ENCODE peak calls at places on chromosomes 11 and 22, in six cellular contexts. S is BJ, Y is lower lobe of right lung, E is AG04450, D is SJSA1, U is A549. R is an unnamed sample.

GRCh38 chr11:27204527-27204926 is 158.5 kb downstream of the CCDC34 start:
- DNase-seq in S (no peak), Y (no peak), E (no peak), D (no peak), U (peak), R (no peak)

GRCh38 chr11:44507896-44508440 is 57.5 kb upstream of the CD82 start:
- DNase-seq in S (no peak), Y (no peak), E (no peak), D (no peak), U (no peak), R (no peak)

GRCh38 chr11:42237701-42238235 is 778.3 kb upstream of the LRRC4C start:
- DNase-seq in S (peak), Y (no peak), E (no peak), D (no peak), U (no peak), R (peak)

GRCh38 chr11:72652871-72653615 is 21.2 kb downstream of the PDE2A start:
- DNase-seq in S (no peak), Y (no peak), E (no peak), D (no peak), U (no peak), R (no peak)

GRCh38 chr11:88480217-88480616 is 142.7 kb upstream of the CTSC start:
- DNase-seq in S (peak), Y (no peak), E (peak), D (peak), U (no peak), R (peak)

GRCh38 chr11:110430267-110431211 is 791 bp downstream of the FDX1 start:
- DNase-seq in S (no peak), Y (no peak), E (no peak), D (peak), U (no peak), R (no peak)

GRCh38 chr11:122271167-122271566 is 155.2 kb upstream of the BLID start:
- DNase-seq in S (no peak), Y (no peak), E (no peak), D (no peak), U (no peak), R (no peak)

GRCh38 chr22:36244522-36245391 is 5.4 kb upstream of the APOL2 start:
- DNase-seq in S (peak), Y (no peak), E (no peak), D (no peak), U (no peak), R (no peak)

GRCh38 chr11:72732329-72732728 is 19.9 kb downstream of the ARAP1 start:
- DNase-seq in S (no peak), Y (no peak), E (no peak), D (no peak), U (no peak), R (no peak)

GRCh38 chr11:15607361-15608036 is 492.8 kb downstream of the INSC start:
- DNase-seq in S (no peak), Y (no peak), E (no peak), D (no peak), U (no peak), R (no peak)

GRCh38 chr11:59802639-59803176 is 7.9 kb downstream of the MRPL16 start:
- DNase-seq in S (no peak), Y (no peak), E (no peak), D (no peak), U (peak), R (no peak)

GRCh38 chr11:20668844-20669832 is at the start of gene NELL1:
- DNase-seq in S (no peak), Y (no peak), E (no peak), D (no peak), U (no peak), R (no peak)
- H3K4me3 ChIP-seq in S (no peak), Y (peak), E (no peak), D (no peak), U (peak), R (no peak)

DNA sequence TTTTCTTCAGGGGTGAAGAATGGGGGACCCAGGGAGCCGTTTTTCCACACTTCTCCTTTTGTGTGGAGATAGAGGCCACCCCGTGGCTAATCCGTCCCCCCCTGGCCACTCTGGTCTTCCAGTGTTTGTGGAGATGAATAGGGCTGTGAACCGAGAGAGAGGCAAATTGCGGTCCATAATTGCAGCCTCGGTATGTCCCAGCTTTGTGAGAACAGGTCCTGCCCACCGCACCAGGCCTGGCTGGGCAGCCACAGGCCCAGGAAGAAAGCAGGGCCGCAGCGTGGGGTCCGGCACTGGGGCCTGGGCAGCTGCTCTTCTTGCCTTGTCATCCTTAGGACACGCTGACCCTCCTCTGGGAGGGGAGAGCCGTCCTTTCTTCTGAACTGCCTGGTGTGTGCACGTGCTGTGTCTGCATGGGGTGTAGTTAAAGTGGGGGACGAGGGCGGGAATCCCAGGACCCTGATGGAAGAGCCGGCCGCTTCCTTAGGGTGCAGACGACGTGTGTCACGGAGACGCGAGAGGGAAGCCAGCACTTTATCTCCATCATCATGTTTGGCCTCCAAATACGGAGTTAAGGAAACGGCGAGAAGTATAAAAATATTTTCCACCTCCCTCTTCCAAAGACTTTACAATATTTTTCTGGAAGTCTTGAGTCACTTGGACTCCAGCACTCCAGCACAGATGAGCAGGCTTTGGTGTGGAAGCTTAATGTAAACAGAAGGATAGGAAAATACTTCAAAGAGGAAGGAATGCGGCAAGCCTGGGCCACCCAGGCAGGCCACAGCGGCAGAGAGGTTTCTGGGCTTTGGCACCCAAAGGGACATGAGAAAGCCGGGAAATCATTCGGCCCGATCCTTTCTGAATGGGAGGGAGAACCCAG is 1248.4 kb downstream of the BRD1 start:
- DNase-seq in S (no peak), Y (peak), E (no peak), D (peak), U (no peak), R (no peak)
- H3K4me3 ChIP-seq in S (no peak), Y (no peak), E (no peak), D (no peak), U (no peak), R (no peak)

DNA sequence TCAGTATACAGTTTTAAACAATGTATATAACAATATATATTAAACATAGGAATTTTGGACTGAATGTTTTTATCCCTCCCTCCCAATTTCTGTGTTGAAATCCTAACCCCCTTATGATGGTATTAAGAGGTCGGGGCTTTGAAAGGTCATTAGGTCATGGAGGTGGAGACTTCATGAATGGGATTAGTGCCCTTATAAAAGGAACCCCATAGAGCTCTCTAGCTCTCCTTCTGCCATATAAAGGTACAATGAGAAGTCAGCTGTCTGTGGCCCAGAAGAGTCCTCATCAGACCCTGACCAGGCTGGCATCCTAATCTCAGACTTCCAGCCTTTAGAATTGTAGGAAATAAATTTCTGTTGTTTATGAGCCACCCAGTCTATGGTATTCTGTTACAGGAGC is 6.5 kb downstream of the NNMT start:
- DNase-seq in S (no peak), Y (no peak), E (no peak), D (no peak), U (no peak), R (no peak)
- H3K4me3 ChIP-seq in S (no peak), Y (peak), E (no peak), D (no peak), U (peak), R (no peak)

GRCh38 chr11:119380816-119381185 is 689 bp downstream of the USP2 start:
- DNase-seq in S (no peak), Y (no peak), E (no peak), D (no peak), U (no peak), R (no peak)
- H3K4me3 ChIP-seq in S (peak), Y (peak), E (peak), D (no peak), U (peak), R (peak)

GRCh38 chr11:7513210-7514098 is at the start of gene PPFIBP2:
- DNase-seq in S (no peak), Y (peak), E (no peak), D (peak), U (peak), R (no peak)

GRCh38 chr11:7518811-7519562 is 5.2 kb downstream of the PPFIBP2 start:
- DNase-seq in S (no peak), Y (no peak), E (no peak), D (no peak), U (no peak), R (no peak)

GRCh38 chr11:7514099-7514725 is 413 bp downstream of the PPFIBP2 start:
- DNase-seq in S (no peak), Y (peak), E (no peak), D (no peak), U (no peak), R (no peak)

GRCh38 chr11:7515544-7515943 is 1.7 kb downstream of the PPFIBP2 start:
- DNase-seq in S (no peak), Y (no peak), E (no peak), D (no peak), U (no peak), R (no peak)

GRCh38 chr11:7516488-7516887 is 2.7 kb downstream of the PPFIBP2 start:
- DNase-seq in S (no peak), Y (no peak), E (no peak), D (no peak), U (no peak), R (no peak)
- H3K4me3 ChIP-seq in S (no peak), Y (no peak), E (no peak), D (no peak), U (no peak), R (no peak)

GRCh38 chr11:2697871-2698270 is 1.9 kb downstream of the KCNQ1OT1 start:
- DNase-seq in S (no peak), Y (no peak), E (no peak), D (no peak), U (no peak), R (no peak)
- H3K4me3 ChIP-seq in S (peak), Y (peak), E (peak), D (peak), U (no peak), R (peak)

GRCh38 chr22:33866521-33866920 is 53.8 kb downstream of the LARGE1 start:
- DNase-seq in S (no peak), Y (no peak), E (no peak), D (no peak), U (no peak), R (no peak)

GRCh38 chr22:33864723-33865130 is 55.5 kb downstream of the LARGE1 start:
- DNase-seq in S (no peak), Y (no peak), E (no peak), D (no peak), U (no peak), R (no peak)

GRCh38 chr22:33865996-33866395 is 54.3 kb downstream of the LARGE1 start:
- DNase-seq in S (no peak), Y (no peak), E (no peak), D (no peak), U (no peak), R (no peak)

GRCh38 chr22:33865248-33865647 is 55.0 kb downstream of the LARGE1 start:
- DNase-seq in S (no peak), Y (no peak), E (no peak), D (no peak), U (no peak), R (no peak)

GRCh38 chr22:33867118-33867863 is 53.0 kb downstream of the LARGE1 start:
- DNase-seq in S (no peak), Y (no peak), E (no peak), D (peak), U (peak), R (no peak)
- H3K4me3 ChIP-seq in S (no peak), Y (no peak), E (no peak), D (no peak), U (no peak), R (no peak)

GRCh38 chr22:39475902-39476301 is 19.1 kb downstream of the MGAT3 start:
- DNase-seq in S (no peak), Y (no peak), E (no peak), D (no peak), U (no peak), R (no peak)
- H3K4me3 ChIP-seq in S (no peak), Y (no peak), E (no peak), D (no peak), U (no peak), R (no peak)

DNA sequence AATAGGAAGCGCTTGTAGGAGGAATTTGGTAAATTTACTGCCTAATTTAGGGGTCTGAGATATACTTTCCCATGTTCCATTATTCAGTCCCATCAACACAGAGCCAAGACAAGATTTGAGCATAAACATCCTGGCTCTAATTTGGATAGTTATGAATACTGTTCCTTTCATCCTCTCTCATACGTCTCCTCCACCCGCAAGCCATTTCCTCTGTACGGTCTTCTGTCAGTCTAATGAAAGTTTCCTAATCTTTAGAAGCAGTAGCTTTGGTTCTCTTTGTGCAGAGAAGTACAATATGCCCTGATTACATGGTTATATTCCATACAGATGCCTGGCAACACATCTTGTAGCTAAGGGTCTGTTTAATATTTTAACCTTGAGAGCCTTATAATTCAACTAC is 37.0 kb upstream of the AKIP1 start:
- DNase-seq in S (no peak), Y (no peak), E (no peak), D (no peak), U (no peak), R (no peak)
- H3K4me3 ChIP-seq in S (no peak), Y (no peak), E (no peak), D (no peak), U (no peak), R (no peak)